ENCODE peak calls at places on chromosomes 12 and 14, in four cellular contexts. E is GM23338, T is A549, Z is hepatocyte. K is an unnamed sample. For H3K4me1, the result is how much of the 10 kb centered on the place peaks cover.

GRCh38 chr12:84842406-84843013 is 70.1 kb downstream of the SLC6A15 start:
- DNase-seq in E (peak), T (peak), Z (peak), K (peak)

GRCh38 chr12:109563291-109564284 is 9.7 kb downstream of the MMAB start:
- DNase-seq in E (no peak), T (no peak), Z (no peak), K (no peak)

GRCh38 chr14:34301107-34301734 is 160.8 kb downstream of the SPTSSA start:
- DNase-seq in E (peak), T (peak), Z (peak), K (peak)

GRCh38 chr12:77947326-77947725 is 116.6 kb downstream of the NAV3 start:
- DNase-seq in E (no peak), T (peak), Z (peak), K (no peak)

GRCh38 chr12:46124848-46125619 is 134.7 kb upstream of the SCAF11 start:
- DNase-seq in E (peak), T (peak), Z (peak), K (peak)

GRCh38 chr12:3230758-3231375 is 153.7 kb downstream of the TSPAN9 start:
- DNase-seq in E (no peak), T (no peak), Z (no peak), K (no peak)

GRCh38 chr12:93571854-93572711 is at the start of gene SOCS2:
- DNase-seq in E (peak), T (no peak), Z (peak), K (peak)

GRCh38 chr12:23008613-23009012 is 383.6 kb downstream of the ETNK1 start:
- DNase-seq in E (no peak), T (no peak), Z (peak), K (no peak)

GRCh38 chr12:26034371-26035142 is 76.1 kb downstream of the RASSF8 start:
- DNase-seq in E (no peak), T (no peak), Z (no peak), K (no peak)

GRCh38 chr12:118060301-118061010 is 523 bp downstream of the WSB2 start:
- DNase-seq in E (peak), T (no peak), Z (peak), K (peak)

GRCh38 chr12:103832048-103832798 is 8.8 kb downstream of the NT5DC3 start:
- DNase-seq in E (no peak), T (no peak), Z (no peak), K (no peak)

GRCh38 chr12:103836345-103836744 is 4.7 kb downstream of the NT5DC3 start:
- DNase-seq in E (no peak), T (no peak), Z (no peak), K (no peak)

GRCh38 chr12:103833095-103833777 is 7.8 kb downstream of the NT5DC3 start:
- DNase-seq in E (no peak), T (no peak), Z (no peak), K (no peak)

GRCh38 chr12:103834897-103835390 is 6.1 kb downstream of the NT5DC3 start:
- DNase-seq in E (no peak), T (no peak), Z (no peak), K (no peak)

DNA sequence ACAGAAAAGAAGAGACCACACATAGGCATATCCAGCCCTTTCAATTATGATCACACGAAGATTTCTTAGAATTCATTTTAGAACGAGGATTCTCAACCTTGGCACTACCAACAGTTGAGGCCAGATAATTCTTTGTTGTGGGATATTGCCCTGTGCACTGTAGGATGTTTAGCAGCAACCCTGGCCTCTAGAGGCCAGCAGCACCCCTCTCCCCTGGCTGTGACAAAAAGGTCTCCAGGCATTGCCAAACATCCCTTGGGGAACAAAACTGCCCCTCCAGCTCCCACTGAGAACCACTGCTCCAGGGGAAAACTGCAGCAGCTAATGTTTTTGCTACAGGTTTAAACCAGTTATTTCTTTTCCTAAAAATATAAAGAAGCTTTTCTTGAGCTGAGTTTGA is 7.1 kb downstream of the NT5DC3 start:
- DNase-seq in E (peak), T (no peak), Z (no peak), K (peak)
- TF ChIP-seq CTCF in E (peak), T (no peak), Z (no peak), K (no peak)

GRCh38 chr12:124456133-124456651 is 111.2 kb downstream of the NCOR2 start:
- DNase-seq in E (no peak), T (no peak), Z (no peak), K (no peak)

GRCh38 chr12:124454352-124454725 is 113.1 kb downstream of the NCOR2 start:
- DNase-seq in E (no peak), T (no peak), Z (no peak), K (no peak)

GRCh38 chr12:124456652-124457152 is 110.7 kb downstream of the NCOR2 start:
- DNase-seq in E (no peak), T (no peak), Z (no peak), K (no peak)

GRCh38 chr12:124454735-124455134 is 112.7 kb downstream of the NCOR2 start:
- DNase-seq in E (no peak), T (no peak), Z (no peak), K (no peak)

GRCh38 chr12:124455336-124455735 is 112.1 kb downstream of the NCOR2 start:
- DNase-seq in E (no peak), T (no peak), Z (no peak), K (no peak)
- H3K4me1 ChIP-seq in E (under half), T (under half), Z (under half), K (under half)

GRCh38 chr14:23018107-23018506 is 8.2 kb upstream of the C14orf93 start:
- DNase-seq in E (no peak), T (no peak), Z (no peak), K (no peak)

GRCh38 chr14:23021479-23021878 is 11.5 kb upstream of the C14orf93 start:
- DNase-seq in E (no peak), T (no peak), Z (no peak), K (no peak)

GRCh38 chr14:23021969-23022368 is 12.0 kb upstream of the C14orf93 start:
- DNase-seq in E (no peak), T (no peak), Z (no peak), K (no peak)

GRCh38 chr14:23022849-23023499 is 11.7 kb downstream of the PSMB5 start:
- DNase-seq in E (no peak), T (no peak), Z (no peak), K (no peak)

DNA sequence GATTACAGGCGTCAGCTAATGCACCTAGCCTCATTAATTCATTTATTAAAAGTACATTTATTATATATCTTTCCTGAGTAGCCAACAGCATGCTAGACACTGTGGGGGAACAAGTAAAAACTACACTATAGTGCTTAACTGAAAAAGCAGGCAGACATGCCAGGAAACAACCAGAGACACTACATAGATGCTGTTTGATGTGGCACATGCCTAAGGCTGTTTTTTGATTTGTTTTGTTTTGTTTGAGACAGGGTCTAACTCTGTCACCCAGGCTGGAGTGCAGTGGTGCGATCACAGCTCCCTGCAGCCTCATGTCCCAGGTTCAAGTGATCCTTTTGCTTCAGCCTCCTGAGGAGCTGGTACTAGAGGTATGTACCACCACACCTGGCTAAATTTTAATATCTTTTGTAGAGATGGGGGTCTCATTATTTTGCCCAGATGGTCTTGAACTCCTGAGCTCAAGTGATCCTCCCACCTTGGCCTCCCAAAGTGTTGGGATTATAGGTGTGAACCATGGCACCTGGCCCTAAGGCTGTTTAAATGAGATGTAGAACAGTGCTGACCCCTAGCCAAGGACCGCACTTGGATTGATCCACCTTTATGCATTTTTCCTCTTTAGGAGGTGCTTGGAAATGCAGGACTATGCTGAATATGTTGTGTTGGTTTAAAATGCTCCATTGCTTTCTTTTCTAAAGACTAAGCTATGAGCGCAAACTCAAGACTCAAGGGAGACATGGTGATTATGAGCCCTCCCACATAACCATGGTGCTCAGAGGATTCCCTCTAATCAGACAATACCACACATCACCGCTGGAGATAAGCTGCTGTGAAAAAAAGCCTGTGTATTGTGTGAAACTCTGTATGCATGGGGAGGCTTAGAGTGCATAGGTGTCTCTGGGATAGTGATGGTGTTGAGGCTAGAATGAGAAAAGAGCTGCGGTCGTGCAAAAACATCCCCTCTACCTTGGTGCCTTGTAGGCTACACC is 10.5 kb upstream of the C14orf93 start:
- DNase-seq in E (no peak), T (no peak), Z (no peak), K (no peak)
- TF ChIP-seq CTCF in E (no peak), T (no peak), Z (no peak), K (no peak)

DNA sequence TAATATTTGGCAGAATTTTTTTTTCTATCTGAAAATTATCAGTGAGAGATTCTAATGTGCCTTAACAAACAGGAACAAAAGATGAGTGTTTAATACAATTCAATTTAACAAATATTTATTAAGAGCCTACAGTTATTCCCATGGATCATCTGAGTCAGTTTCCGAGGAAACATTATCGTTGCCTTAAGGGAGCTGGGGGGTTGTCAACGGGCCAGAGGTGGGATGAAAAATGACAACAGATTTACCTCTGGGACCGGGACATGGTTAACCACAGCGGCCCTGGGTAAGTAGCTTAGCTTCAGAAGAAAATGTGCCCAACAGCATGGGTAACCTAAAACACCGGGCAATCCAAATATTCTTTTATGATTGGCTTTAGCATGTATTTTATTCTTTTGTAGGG is 113.6 kb downstream of the DAD1 start:
- DNase-seq in E (no peak), T (no peak), Z (no peak), K (no peak)
- H3K4me1 ChIP-seq in E (under half), T (under half), Z (under half), K (under half)